ENCODE peak calls at places on chromosomes 7 and 10, in six cellular contexts. L, I, Q, V, E and S are unnamed samples.
A peak's percentile ranks its signal among the peaks of the same experiment; 100 is the strongest.

GRCh38 chr10:129056734-129057689 is 410.0 kb upstream of the MGMT start:
- DNase-seq in L (no peak), I (no peak), Q (no peak), V (no peak), E (no peak), S (no peak)

GRCh38 chr7:30702200-30702599 is 19.9 kb upstream of the CRHR2 start:
- DNase-seq in L (no peak), I (no peak), Q (no peak), V (no peak), E (peak; percentile 16), S (no peak)

GRCh38 chr7:129950191-129950940 is 2.4 kb downstream of the UBE2H start:
- DNase-seq in L (no peak), I (no peak), Q (peak; percentile 73), V (no peak), E (no peak), S (peak; percentile 24)

GRCh38 chr10:68628576-68629127 is 68.5 kb downstream of the TET1 start:
- DNase-seq in L (no peak), I (peak; percentile 32), Q (no peak), V (peak; percentile 30), E (no peak), S (no peak)

GRCh38 chr7:1709281-1709680 is 39.2 kb downstream of the ELFN1 start:
- DNase-seq in L (no peak), I (no peak), Q (no peak), V (no peak), E (no peak), S (no peak)

GRCh38 chr7:43220250-43220649 is 107.8 kb downstream of the HECW1 start:
- DNase-seq in L (no peak), I (peak; percentile 88), Q (no peak), V (peak; percentile 30), E (no peak), S (no peak)

GRCh38 chr10:47145290-47145934 is 154.6 kb upstream of the GDF10 start:
- DNase-seq in L (no peak), I (no peak), Q (no peak), V (no peak), E (no peak), S (no peak)

GRCh38 chr10:17248964-17249363 is 20.9 kb downstream of the VIM start:
- DNase-seq in L (no peak), I (no peak), Q (no peak), V (no peak), E (no peak), S (no peak)

GRCh38 chr7:1758417-1758858 is 88.4 kb downstream of the ELFN1 start:
- DNase-seq in L (no peak), I (no peak), Q (peak; percentile 64), V (peak; percentile 68), E (peak; percentile 21), S (no peak)

GRCh38 chr10:101451589-101452190 is 97.7 kb downstream of the BTRC start:
- DNase-seq in L (no peak), I (no peak), Q (peak; percentile 16), V (no peak), E (no peak), S (no peak)

GRCh38 chr7:15015545-15016314 is 113.2 kb upstream of the DGKB start:
- DNase-seq in L (no peak), I (peak; percentile 56), Q (peak; percentile 80), V (peak; percentile 90), E (peak; percentile 79), S (no peak)

GRCh38 chr7:45191361-45191760 is 33.8 kb downstream of the RAMP3 start:
- DNase-seq in L (no peak), I (no peak), Q (no peak), V (no peak), E (no peak), S (no peak)

GRCh38 chr10:44280615-44281014 is 104.3 kb downstream of the CXCL12 start:
- DNase-seq in L (peak; percentile 51), I (no peak), Q (no peak), V (no peak), E (no peak), S (no peak)

GRCh38 chr10:131573256-131574215 is 262.0 kb upstream of the TCERG1L start:
- DNase-seq in L (no peak), I (no peak), Q (no peak), V (no peak), E (no peak), S (no peak)

GRCh38 chr10:18650618-18651017 is 769 bp downstream of the NSUN6 start:
- DNase-seq in L (no peak), I (no peak), Q (no peak), V (no peak), E (peak; percentile 25), S (no peak)

DNA sequence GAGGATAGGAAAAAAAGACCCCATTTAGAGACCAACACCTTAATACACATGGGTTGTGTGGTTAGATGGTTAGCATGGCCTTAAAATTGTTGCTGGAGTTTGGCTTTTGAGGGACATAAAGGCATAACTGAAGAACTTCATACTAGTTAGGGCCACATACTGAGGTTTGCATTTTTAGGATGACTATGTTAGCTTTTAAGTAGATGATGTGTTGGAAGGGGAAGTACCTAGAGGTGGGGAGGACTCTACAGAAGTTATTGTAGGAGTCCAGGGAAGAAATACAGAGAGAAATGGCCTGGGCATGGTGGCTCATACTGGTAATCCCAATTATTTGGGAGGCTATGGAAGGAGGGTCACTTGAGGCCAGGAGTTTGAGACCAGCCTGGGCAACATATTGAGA is 40.5 kb downstream of the ENTPD1 start:
- DNase-seq in L (no peak), I (no peak), Q (no peak), V (no peak), E (no peak), S (no peak)
- H3K4me1 ChIP-seq in L (peaks cover 22% of the 10 kb centered on the region), I (peaks cover 6% of the 10 kb centered on the region), Q (peaks cover 10% of the 10 kb centered on the region), V (peaks cover 3% of the 10 kb centered on the region), E (peaks cover 2% of the 10 kb centered on the region), S (no peaks in the 10 kb centered on the region)

DNA sequence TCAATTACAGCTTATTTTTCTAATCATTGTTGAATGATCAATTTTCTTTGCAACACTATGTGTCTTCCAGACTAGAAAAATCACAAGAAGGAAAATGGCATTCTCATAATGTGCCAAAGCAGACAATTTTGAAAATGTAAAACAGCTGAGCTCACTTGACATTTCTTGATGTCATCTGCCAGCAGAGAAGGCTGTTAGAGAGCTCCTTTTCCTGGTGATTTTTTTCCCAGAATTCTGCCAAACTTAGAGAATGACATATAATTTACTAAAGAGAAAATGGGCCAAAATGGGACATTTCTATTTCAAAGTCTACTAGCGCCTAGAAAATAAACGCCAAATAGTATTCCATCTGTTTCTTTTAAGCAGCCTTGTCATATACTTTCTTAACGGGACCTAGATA is 88.9 kb upstream of the CSTF2T start:
- DNase-seq in L (no peak), I (no peak), Q (no peak), V (no peak), E (no peak), S (no peak)
- H3K27ac ChIP-seq in L (no peak overlapping the region), I (no peak overlapping the region), Q (no peak overlapping the region), V (no peak overlapping the region), E (no peak overlapping the region), S (no peak overlapping the region)

GRCh38 chr10:70477661-70478162 is 855 bp upstream of the PALD1 start:
- DNase-seq in L (no peak), I (no peak), Q (peak; percentile 20), V (peak; percentile 85), E (peak; percentile 21), S (peak; percentile 71)

GRCh38 chr10:70480254-70480861 is 1.8 kb downstream of the PALD1 start:
- DNase-seq in L (no peak), I (no peak), Q (no peak), V (no peak), E (no peak), S (no peak)

GRCh38 chr10:70479161-70479531 is 579 bp downstream of the PALD1 start:
- DNase-seq in L (no peak), I (no peak), Q (peak; percentile 41), V (no peak), E (no peak), S (no peak)

GRCh38 chr10:70479626-70480253 is 1.2 kb downstream of the PALD1 start:
- DNase-seq in L (no peak), I (no peak), Q (no peak), V (no peak), E (no peak), S (no peak)

GRCh38 chr10:70478191-70479160 is at the start of gene PALD1:
- DNase-seq in L (peak; percentile 37), I (peak; percentile 39), Q (peak; percentile 85), V (peak; percentile 70), E (no peak), S (peak; percentile 77)
- H3K4me1 ChIP-seq in L (peaks cover 13% of the 10 kb centered on the region), I (peaks cover 15% of the 10 kb centered on the region), Q (peaks cover 14% of the 10 kb centered on the region), V (peaks cover 32% of the 10 kb centered on the region), E (no peaks in the 10 kb centered on the region), S (peaks cover 27% of the 10 kb centered on the region)

DNA sequence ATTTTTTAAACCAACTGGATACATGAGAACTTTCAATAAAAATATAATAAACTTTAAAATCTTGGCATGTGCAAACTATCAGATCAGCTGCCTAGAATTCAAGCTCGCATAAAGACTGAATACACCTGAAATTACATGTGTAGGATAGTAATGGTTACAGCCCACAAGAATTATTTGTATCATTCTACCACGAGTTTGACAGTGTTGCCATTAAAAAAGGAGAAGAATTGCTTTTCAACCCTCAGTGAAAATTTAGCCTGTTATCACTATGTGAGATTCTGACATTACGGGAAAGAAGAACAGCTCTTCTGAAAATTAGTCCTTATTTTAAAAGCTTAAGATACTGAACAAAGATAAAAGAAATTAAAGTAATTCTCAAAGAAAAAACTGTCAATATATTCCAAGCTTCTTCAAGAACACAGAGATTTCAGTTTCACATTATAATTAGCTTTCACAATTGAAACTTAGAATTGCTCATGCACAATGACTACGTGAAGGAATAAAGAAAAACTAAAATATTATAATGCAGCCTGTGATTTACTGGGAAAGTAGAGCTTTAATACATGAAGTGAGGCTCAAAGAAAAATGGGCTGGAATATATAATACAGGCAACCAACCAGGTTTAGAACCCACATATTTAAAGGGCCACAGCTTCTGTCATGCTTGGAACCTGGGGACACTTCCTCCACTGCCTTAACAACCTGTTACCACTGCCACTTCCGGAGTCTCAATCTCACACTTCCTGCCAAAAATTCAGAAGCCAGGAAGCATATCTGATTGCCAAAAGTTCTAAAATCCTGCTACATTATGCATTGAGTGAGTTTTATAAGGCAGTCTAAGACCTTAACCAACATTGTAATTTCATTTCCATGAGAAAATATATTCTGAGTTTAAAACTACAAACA is 23.2 kb downstream of the TPK1 start:
- DNase-seq in L (no peak), I (no peak), Q (no peak), V (no peak), E (peak; percentile 24), S (no peak)
- H3K27ac ChIP-seq in L (peak overlapping the region; percentile 8), I (no peak overlapping the region), Q (no peak overlapping the region), V (no peak overlapping the region), E (peak overlapping the region; percentile 24), S (no peak overlapping the region)

DNA sequence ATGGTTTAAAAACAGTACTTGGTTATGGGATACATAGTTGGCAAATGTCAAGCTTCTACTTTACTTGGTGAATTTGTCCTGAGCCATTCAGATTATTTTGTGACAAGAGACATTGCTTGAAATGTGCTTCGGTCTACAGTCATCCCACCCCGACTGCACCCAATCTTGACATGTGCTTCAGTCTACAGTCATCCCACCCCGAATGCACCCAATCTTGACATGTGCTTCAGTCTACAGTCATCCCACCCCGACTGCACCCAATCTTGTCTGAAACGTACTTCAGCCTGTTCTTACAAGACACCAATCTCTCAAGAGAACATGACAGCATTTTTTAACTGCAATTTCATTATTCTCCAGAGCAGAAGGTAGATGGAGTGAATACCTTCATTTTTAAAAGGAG is 47.8 kb downstream of the PRKCQ start:
- DNase-seq in L (no peak), I (no peak), Q (no peak), V (no peak), E (no peak), S (no peak)
- H3K4me1 ChIP-seq in L (no peaks in the 10 kb centered on the region), I (no peaks in the 10 kb centered on the region), Q (peaks cover 5% of the 10 kb centered on the region), V (no peaks in the 10 kb centered on the region), E (no peaks in the 10 kb centered on the region), S (no peaks in the 10 kb centered on the region)

GRCh38 chr7:151705744-151706567 is 171.0 kb downstream of the PRKAG2 start:
- DNase-seq in L (no peak), I (peak; percentile 47), Q (peak; percentile 74), V (peak; percentile 56), E (peak; percentile 56), S (no peak)
- H3K27ac ChIP-seq in L (no peak overlapping the region), I (no peak overlapping the region), Q (no peak overlapping the region), V (no peak overlapping the region), E (peak overlapping the region; percentile 6), S (no peak overlapping the region)